ENCODE peak calls at places on chromosomes 4 and X, in seven cellular contexts. One of them, this sample, is unnamed.

GRCh38 chrX:148499638-148500427 is 584 bp upstream of the AFF2 start:
- DNase-seq in NCI-H187 treated with DMSO at 0.1 percent for 48 hours: no peak
- DNase-seq in naive B cell: no peak
- DNase-seq in ecto neural progenitor cell: no peak
- DNase-seq in lower leg skin: no peak
- DNase-seq in body of pancreas: no peak
- DNase-seq in BJ: no peak
- DNase-seq in this sample: no peak

GRCh38 chr4:80017125-80017854 is 55.7 kb downstream of the ANTXR2 start:
- DNase-seq in NCI-H187 treated with DMSO at 0.1 percent for 48 hours: no peak
- DNase-seq in naive B cell: no peak
- DNase-seq in ecto neural progenitor cell: no peak
- DNase-seq in lower leg skin: no peak
- DNase-seq in body of pancreas: no peak
- DNase-seq in BJ: peak
- DNase-seq in this sample: no peak

GRCh38 chr4:78764498-78764961 is 11.6 kb upstream of the BMP2K start:
- DNase-seq in NCI-H187 treated with DMSO at 0.1 percent for 48 hours: no peak
- DNase-seq in naive B cell: no peak
- DNase-seq in ecto neural progenitor cell: no peak
- DNase-seq in lower leg skin: no peak
- DNase-seq in body of pancreas: no peak
- DNase-seq in BJ: no peak
- DNase-seq in this sample: no peak

GRCh38 chrX:65689377-65689776 is 21.9 kb downstream of the MSN start:
- DNase-seq in NCI-H187 treated with DMSO at 0.1 percent for 48 hours: no peak
- DNase-seq in naive B cell: no peak
- DNase-seq in ecto neural progenitor cell: no peak
- DNase-seq in lower leg skin: no peak
- DNase-seq in body of pancreas: no peak
- DNase-seq in BJ: no peak
- DNase-seq in this sample: no peak

GRCh38 chrX:130834149-130834548 is 68.9 kb downstream of the ENOX2 start:
- DNase-seq in NCI-H187 treated with DMSO at 0.1 percent for 48 hours: no peak
- DNase-seq in naive B cell: peak
- DNase-seq in ecto neural progenitor cell: no peak
- DNase-seq in lower leg skin: no peak
- DNase-seq in body of pancreas: no peak
- DNase-seq in BJ: no peak
- DNase-seq in this sample: no peak

GRCh38 chrX:140467211-140467610 is 37.7 kb downstream of the SOX3 start:
- DNase-seq in NCI-H187 treated with DMSO at 0.1 percent for 48 hours: no peak
- DNase-seq in naive B cell: no peak
- DNase-seq in ecto neural progenitor cell: no peak
- DNase-seq in lower leg skin: no peak
- DNase-seq in body of pancreas: no peak
- DNase-seq in BJ: no peak
- DNase-seq in this sample: no peak

GRCh38 chr4:102219143-102219542 is 126.1 kb downstream of the SLC39A8 start:
- DNase-seq in NCI-H187 treated with DMSO at 0.1 percent for 48 hours: no peak
- DNase-seq in naive B cell: no peak
- DNase-seq in ecto neural progenitor cell: no peak
- DNase-seq in lower leg skin: no peak
- DNase-seq in body of pancreas: no peak
- DNase-seq in BJ: no peak
- DNase-seq in this sample: no peak

GRCh38 chrX:114798902-114799301 is 215.0 kb downstream of the HTR2C start:
- DNase-seq in NCI-H187 treated with DMSO at 0.1 percent for 48 hours: no peak
- DNase-seq in naive B cell: no peak
- DNase-seq in ecto neural progenitor cell: no peak
- DNase-seq in lower leg skin: no peak
- DNase-seq in body of pancreas: no peak
- DNase-seq in BJ: peak
- DNase-seq in this sample: no peak

GRCh38 chrX:54745676-54746075 is 52.4 kb downstream of the ITIH6 start:
- DNase-seq in NCI-H187 treated with DMSO at 0.1 percent for 48 hours: no peak
- DNase-seq in naive B cell: no peak
- DNase-seq in ecto neural progenitor cell: no peak
- DNase-seq in lower leg skin: no peak
- DNase-seq in body of pancreas: peak
- DNase-seq in BJ: no peak
- DNase-seq in this sample: no peak

GRCh38 chr4:151035321-151035720 is 20.2 kb upstream of the LRBA start:
- DNase-seq in NCI-H187 treated with DMSO at 0.1 percent for 48 hours: peak
- DNase-seq in naive B cell: no peak
- DNase-seq in ecto neural progenitor cell: no peak
- DNase-seq in lower leg skin: peak
- DNase-seq in body of pancreas: no peak
- DNase-seq in BJ: no peak
- DNase-seq in this sample: no peak

GRCh38 chr4:3836041-3836801 is 70.0 kb downstream of the ADRA2C start:
- DNase-seq in NCI-H187 treated with DMSO at 0.1 percent for 48 hours: no peak
- DNase-seq in naive B cell: no peak
- DNase-seq in ecto neural progenitor cell: peak
- DNase-seq in lower leg skin: no peak
- DNase-seq in body of pancreas: no peak
- DNase-seq in BJ: no peak
- DNase-seq in this sample: no peak

GRCh38 chr4:130238121-130238520 is 1142.2 kb downstream of the C4orf33 start:
- DNase-seq in NCI-H187 treated with DMSO at 0.1 percent for 48 hours: no peak
- DNase-seq in naive B cell: no peak
- DNase-seq in ecto neural progenitor cell: no peak
- DNase-seq in lower leg skin: no peak
- DNase-seq in body of pancreas: no peak
- DNase-seq in BJ: no peak
- DNase-seq in this sample: no peak

GRCh38 chr4:18954538-18954937 is 933.0 kb upstream of the LCORL start:
- DNase-seq in NCI-H187 treated with DMSO at 0.1 percent for 48 hours: no peak
- DNase-seq in naive B cell: no peak
- DNase-seq in ecto neural progenitor cell: no peak
- DNase-seq in lower leg skin: no peak
- DNase-seq in body of pancreas: no peak
- DNase-seq in BJ: no peak
- DNase-seq in this sample: no peak

GRCh38 chrX:16451331-16451730 is 198.6 kb upstream of the S100G start:
- DNase-seq in NCI-H187 treated with DMSO at 0.1 percent for 48 hours: no peak
- DNase-seq in naive B cell: no peak
- DNase-seq in ecto neural progenitor cell: no peak
- DNase-seq in lower leg skin: no peak
- DNase-seq in body of pancreas: no peak
- DNase-seq in BJ: no peak
- DNase-seq in this sample: no peak

GRCh38 chr4:139018971-139019758 is 3.6 kb downstream of the NOCT start:
- DNase-seq in NCI-H187 treated with DMSO at 0.1 percent for 48 hours: no peak
- DNase-seq in naive B cell: no peak
- DNase-seq in ecto neural progenitor cell: no peak
- DNase-seq in lower leg skin: no peak
- DNase-seq in body of pancreas: no peak
- DNase-seq in BJ: peak
- DNase-seq in this sample: no peak

GRCh38 chr4:39178706-39179105 is 3.6 kb upstream of the WDR19 start:
- DNase-seq in NCI-H187 treated with DMSO at 0.1 percent for 48 hours: no peak
- DNase-seq in naive B cell: no peak
- DNase-seq in ecto neural progenitor cell: no peak
- DNase-seq in lower leg skin: no peak
- DNase-seq in body of pancreas: no peak
- DNase-seq in BJ: no peak
- DNase-seq in this sample: no peak

GRCh38 chr4:147480891-147481576 is at the start of gene EDNRA:
- DNase-seq in NCI-H187 treated with DMSO at 0.1 percent for 48 hours: no peak
- DNase-seq in naive B cell: no peak
- DNase-seq in ecto neural progenitor cell: peak
- DNase-seq in lower leg skin: no peak
- DNase-seq in body of pancreas: peak
- DNase-seq in BJ: no peak
- DNase-seq in this sample: peak

GRCh38 chrX:129831486-129831885 is 12.2 kb downstream of the ZDHHC9 start:
- DNase-seq in NCI-H187 treated with DMSO at 0.1 percent for 48 hours: no peak
- DNase-seq in naive B cell: no peak
- DNase-seq in ecto neural progenitor cell: no peak
- DNase-seq in lower leg skin: peak
- DNase-seq in body of pancreas: no peak
- DNase-seq in BJ: no peak
- DNase-seq in this sample: no peak

GRCh38 chr4:86356425-86356824 is 3.4 kb downstream of the MAPK10 start:
- DNase-seq in NCI-H187 treated with DMSO at 0.1 percent for 48 hours: no peak
- DNase-seq in naive B cell: no peak
- DNase-seq in ecto neural progenitor cell: no peak
- DNase-seq in lower leg skin: no peak
- DNase-seq in body of pancreas: no peak
- DNase-seq in BJ: no peak
- DNase-seq in this sample: no peak

GRCh38 chrX:45479196-45479834 is 278.6 kb upstream of the DIPK2B start:
- DNase-seq in NCI-H187 treated with DMSO at 0.1 percent for 48 hours: no peak
- DNase-seq in naive B cell: no peak
- DNase-seq in ecto neural progenitor cell: no peak
- DNase-seq in lower leg skin: no peak
- DNase-seq in body of pancreas: no peak
- DNase-seq in BJ: peak
- DNase-seq in this sample: no peak

GRCh38 chr4:137310593-137311490 is 221.5 kb downstream of the PCDH18 start:
- DNase-seq in NCI-H187 treated with DMSO at 0.1 percent for 48 hours: no peak
- DNase-seq in naive B cell: no peak
- DNase-seq in ecto neural progenitor cell: no peak
- DNase-seq in lower leg skin: no peak
- DNase-seq in body of pancreas: no peak
- DNase-seq in BJ: peak
- DNase-seq in this sample: no peak

GRCh38 chr4:8076023-8076422 is 82.6 kb downstream of the ABLIM2 start:
- DNase-seq in NCI-H187 treated with DMSO at 0.1 percent for 48 hours: no peak
- DNase-seq in naive B cell: no peak
- DNase-seq in ecto neural progenitor cell: no peak
- DNase-seq in lower leg skin: no peak
- DNase-seq in body of pancreas: no peak
- DNase-seq in BJ: no peak
- DNase-seq in this sample: no peak

GRCh38 chrX:83535417-83536244 is 27.5 kb downstream of the POU3F4 start:
- DNase-seq in NCI-H187 treated with DMSO at 0.1 percent for 48 hours: no peak
- DNase-seq in naive B cell: no peak
- DNase-seq in ecto neural progenitor cell: no peak
- DNase-seq in lower leg skin: no peak
- DNase-seq in body of pancreas: no peak
- DNase-seq in BJ: no peak
- DNase-seq in this sample: no peak

GRCh38 chr4:112546476-112546875 is 30.5 kb upstream of the NEUROG2 start:
- DNase-seq in NCI-H187 treated with DMSO at 0.1 percent for 48 hours: no peak
- DNase-seq in naive B cell: no peak
- DNase-seq in ecto neural progenitor cell: no peak
- DNase-seq in lower leg skin: no peak
- DNase-seq in body of pancreas: no peak
- DNase-seq in BJ: no peak
- DNase-seq in this sample: no peak

GRCh38 chr4:106690487-106690886 is 321.9 kb upstream of the GIMD1 start:
- DNase-seq in NCI-H187 treated with DMSO at 0.1 percent for 48 hours: no peak
- DNase-seq in naive B cell: no peak
- DNase-seq in ecto neural progenitor cell: no peak
- DNase-seq in lower leg skin: no peak
- DNase-seq in body of pancreas: no peak
- DNase-seq in BJ: peak
- DNase-seq in this sample: no peak

GRCh38 chrX:76127341-76127740 is 45.5 kb upstream of the PBDC1 start:
- DNase-seq in NCI-H187 treated with DMSO at 0.1 percent for 48 hours: no peak
- DNase-seq in naive B cell: peak
- DNase-seq in ecto neural progenitor cell: no peak
- DNase-seq in lower leg skin: no peak
- DNase-seq in body of pancreas: no peak
- DNase-seq in BJ: no peak
- DNase-seq in this sample: no peak

GRCh38 chr4:184796906-184797305 is 28.9 kb downstream of the ACSL1 start:
- DNase-seq in NCI-H187 treated with DMSO at 0.1 percent for 48 hours: no peak
- DNase-seq in naive B cell: no peak
- DNase-seq in ecto neural progenitor cell: no peak
- DNase-seq in lower leg skin: peak
- DNase-seq in body of pancreas: no peak
- DNase-seq in BJ: no peak
- DNase-seq in this sample: no peak

This sample was measured in right cardiac atrium.